ENCODE peak calls at places on chromosomes 11 and 22, in seven cellular contexts. E is posterior cingulate gyrus, F is activated T-helper 1 cell treated with Interleukin-2 at 50 U/mL for 16 hours, H is kidney epithelial cell, B is NCI-H1092 treated with DMSO at 0.1 percent for 48 hours, S is G401, K is coronary artery. I is an unnamed sample.

GRCh38 chr11:3221408-3222002 is 2.9 kb upstream of the MRGPRG start:
- DNase-seq in B (no peak), E (peak; percentile 35), F (no peak), H (no peak), S (no peak), K (peak; percentile 28), I (no peak)

GRCh38 chr11:76638267-76639197 is 32.0 kb downstream of the LRRC32 start:
- DNase-seq in E (peak; percentile 38), B (no peak), K (no peak), S (no peak), F (no peak), H (no peak), I (no peak)

GRCh38 chr11:71428861-71429435 is 19.2 kb downstream of the DHCR7 start:
- DNase-seq in F (no peak), H (no peak), B (no peak), E (peak; percentile 88), K (peak; percentile 83), S (no peak), I (no peak)

GRCh38 chr11:69700278-69701140 is 3.3 kb downstream of the FGF19 start:
- DNase-seq in E (peak; percentile 91), S (peak; percentile 85), K (no peak), H (no peak), F (no peak), B (peak; percentile 85), I (peak; percentile 54)

GRCh38 chr11:112050721-112051120 is 23.1 kb downstream of the PIH1D2 start:
- DNase-seq in H (no peak), K (no peak), E (no peak), F (no peak), B (no peak), S (no peak), I (no peak)

GRCh38 chr22:21791635-21792625 is 56.3 kb upstream of the YPEL1 start:
- DNase-seq in H (no peak), K (no peak), E (no peak), B (no peak), S (no peak), F (no peak), I (no peak)

GRCh38 chr11:12200359-12201015 is 90.1 kb downstream of the MICAL2 start:
- DNase-seq in H (no peak), E (no peak), F (no peak), S (no peak), B (no peak), K (peak; percentile 96), I (peak; percentile 63)

GRCh38 chr22:32932176-32932575 is 126.0 kb downstream of the SYN3 start:
- DNase-seq in K (no peak), H (peak; percentile 69), F (no peak), S (no peak), B (no peak), E (no peak), I (no peak)

GRCh38 chr22:48306284-48306683 is 1521.4 kb downstream of the BRD1 start:
- DNase-seq in F (no peak), B (no peak), K (no peak), S (no peak), E (no peak), H (no peak), I (no peak)

GRCh38 chr11:19673924-19674390 is 38.7 kb upstream of the NAV2 start:
- DNase-seq in K (peak; percentile 90), F (no peak), H (no peak), B (peak; percentile 44), E (peak; percentile 92), S (peak; percentile 83), I (no peak)

GRCh38 chr11:116927163-116927772 is 89.8 kb upstream of the APOA1 start:
- DNase-seq in B (no peak), F (no peak), S (no peak), H (no peak), E (no peak), K (no peak), I (no peak)

GRCh38 chr11:808427-809286 is 1.1 kb upstream of the RPLP2 start:
- DNase-seq in F (no peak), E (no peak), K (no peak), S (peak; percentile 83), B (no peak), H (no peak), I (no peak)

GRCh38 chr22:45837507-45837906 is 139.5 kb downstream of the WNT7B start:
- DNase-seq in H (no peak), B (no peak), K (no peak), E (no peak), F (no peak), S (no peak), I (no peak)

GRCh38 chr22:25219948-25220442 is 556 bp downstream of the CRYBB2 start:
- DNase-seq in H (no peak), S (no peak), K (no peak), F (no peak), B (peak; percentile 17), E (peak; percentile 12), I (peak; percentile 76)

GRCh38 chr22:20025401-20026203 is 4.7 kb downstream of the TANGO2 start:
- DNase-seq in F (no peak), H (no peak), E (peak; percentile 63), K (peak; percentile 50), S (no peak), B (no peak), I (no peak)

GRCh38 chr11:76158394-76159302 is 47.7 kb downstream of the WNT11 start:
- DNase-seq in B (no peak), H (no peak), K (no peak), E (peak; percentile 71), F (no peak), S (no peak), I (no peak)

GRCh38 chr22:21755855-21756284 is 20.3 kb upstream of the YPEL1 start:
- DNase-seq in E (no peak), B (no peak), H (no peak), F (no peak), K (no peak), S (no peak), I (no peak)

I was measured in COR-L47.